ENCODE peak calls at places on chromosome 1, in five cellular contexts. Z is D341Med; W is activated naive CD4-positive, alpha-beta T cell treated with anti-CD3 and anti-CD28 coated beads, Interleukin-2, amount 50 U/mL, for 16 hours; F is LoVo; S is nucleus accumbens. K is an unnamed sample.

GRCh38 chr1:16300436-16300835 is 51.8 kb downstream of the FBXO42 start:
- DNase-seq in W (no peak), S (no peak), F (no peak), Z (no peak), K (no peak)

GRCh38 chr1:53582211-53583020 is 123.2 kb downstream of the DMRTB1 start:
- DNase-seq in Z (no peak), S (no peak), F (no peak), W (no peak), K (no peak)

GRCh38 chr1:20739225-20739624 is 6.7 kb upstream of the SH2D5 start:
- DNase-seq in W (no peak), Z (no peak), F (no peak), S (no peak), K (no peak)

GRCh38 chr1:11273595-11274234 is 717 bp downstream of the UBIAD1 start:
- DNase-seq in F (no peak), Z (no peak), W (peak; percentile 15), S (no peak), K (no peak)

GRCh38 chr1:93750946-93751345 is 69.3 kb upstream of the BCAR3 start:
- DNase-seq in F (no peak), Z (no peak), W (no peak), S (no peak), K (no peak)

GRCh38 chr1:41618066-41618825 is 133.8 kb upstream of the EDN2 start:
- DNase-seq in Z (peak; percentile 9), F (no peak), S (peak; percentile 79), W (no peak), K (peak; percentile 82)

GRCh38 chr1:70840260-70840953 is 207.2 kb downstream of the PTGER3 start:
- DNase-seq in Z (no peak), S (no peak), F (no peak), W (no peak), K (no peak)

GRCh38 chr1:191358724-191359123 is 799.5 kb upstream of the RGS18 start:
- DNase-seq in S (no peak), Z (no peak), W (no peak), F (no peak), K (no peak)

GRCh38 chr1:21280011-21280471 is 10.2 kb downstream of the ECE1 start:
- DNase-seq in W (no peak), Z (no peak), F (no peak), S (no peak), K (no peak)

GRCh38 chr1:212218911-212219310 is 66.3 kb upstream of the PPP2R5A start:
- DNase-seq in W (no peak), Z (no peak), S (no peak), F (no peak), K (peak; percentile 83)

GRCh38 chr1:173202430-173203145 is 4.5 kb downstream of the TNFSF4 start:
- DNase-seq in S (no peak), Z (peak; percentile 51), F (peak; percentile 63), W (no peak), K (peak; percentile 72)

GRCh38 chr1:112849425-112849966 is 106.5 kb downstream of the SLC16A1 start:
- DNase-seq in W (no peak), F (peak; percentile 62), Z (peak; percentile 87), S (peak; percentile 42), K (no peak)

GRCh38 chr1:27015260-27015659 is 2.6 kb upstream of the TENT5B start:
- DNase-seq in S (no peak), F (no peak), W (no peak), Z (no peak), K (no peak)

GRCh38 chr1:147625274-147625986 is 44.9 kb downstream of the ACP6 start:
- DNase-seq in Z (no peak), S (no peak), W (no peak), F (no peak), K (no peak)

GRCh38 chr1:30749691-30750583 is 7.6 kb downstream of the LAPTM5 start:
- DNase-seq in W (peak; percentile 53), S (no peak), Z (no peak), F (no peak), K (no peak)

GRCh38 chr1:42211224-42211623 is 46.7 kb upstream of the GUCA2A start:
- DNase-seq in Z (no peak), S (no peak), F (no peak), W (no peak), K (peak; percentile 61)

GRCh38 chr1:189782280-189782679 is 695.4 kb downstream of the BRINP3 start:
- DNase-seq in W (no peak), Z (peak; percentile 18), F (no peak), S (no peak), K (no peak)